ENCODE peak calls at places on chromosomes 7 and 10, in five cellular contexts. One of them, this sample, is unnamed.

GRCh38 chr10:27388761-27389399 is 115.2 kb upstream of the RAB18 start:
- DNase-seq in upper lobe of left lung: no peak
- DNase-seq in psoas muscle: peak
- DNase-seq in endodermal cell: no peak
- DNase-seq in GM20000: no peak
- DNase-seq in this sample: no peak

GRCh38 chr10:72257051-72257892 is 16.5 kb upstream of the DDIT4 start:
- DNase-seq in upper lobe of left lung: no peak
- DNase-seq in psoas muscle: no peak
- DNase-seq in endodermal cell: no peak
- DNase-seq in GM20000: peak
- DNase-seq in this sample: no peak

GRCh38 chr7:45193868-45194267 is 36.3 kb downstream of the RAMP3 start:
- DNase-seq in upper lobe of left lung: no peak
- DNase-seq in psoas muscle: peak
- DNase-seq in endodermal cell: peak
- DNase-seq in GM20000: no peak
- DNase-seq in this sample: no peak

GRCh38 chr10:50472914-50473313 is 150.8 kb downstream of the SGMS1 start:
- DNase-seq in upper lobe of left lung: no peak
- DNase-seq in psoas muscle: no peak
- DNase-seq in endodermal cell: no peak
- DNase-seq in GM20000: no peak
- DNase-seq in this sample: no peak

GRCh38 chr7:23938937-23939552 is 229.0 kb downstream of the STK31 start:
- DNase-seq in upper lobe of left lung: no peak
- DNase-seq in psoas muscle: no peak
- DNase-seq in endodermal cell: peak
- DNase-seq in GM20000: peak
- DNase-seq in this sample: no peak

GRCh38 chr10:15857001-15857608 is 3.2 kb downstream of the MINDY3 start:
- DNase-seq in upper lobe of left lung: no peak
- DNase-seq in psoas muscle: no peak
- DNase-seq in endodermal cell: no peak
- DNase-seq in GM20000: no peak
- DNase-seq in this sample: no peak

GRCh38 chr10:103800789-103801540 is 54.4 kb downstream of the SH3PXD2A start:
- DNase-seq in upper lobe of left lung: no peak
- DNase-seq in psoas muscle: peak
- DNase-seq in endodermal cell: no peak
- DNase-seq in GM20000: peak
- DNase-seq in this sample: no peak

GRCh38 chr7:139842414-139843210 is 13.5 kb downstream of the TBXAS1 start:
- DNase-seq in upper lobe of left lung: peak
- DNase-seq in psoas muscle: no peak
- DNase-seq in endodermal cell: no peak
- DNase-seq in GM20000: peak
- DNase-seq in this sample: no peak

GRCh38 chr10:59651902-59652301 is 57.7 kb downstream of the SLC16A9 start:
- DNase-seq in upper lobe of left lung: no peak
- DNase-seq in psoas muscle: no peak
- DNase-seq in endodermal cell: no peak
- DNase-seq in GM20000: no peak
- DNase-seq in this sample: no peak

GRCh38 chr10:121862624-121863023 is 65.2 kb downstream of the ATE1 start:
- DNase-seq in upper lobe of left lung: no peak
- DNase-seq in psoas muscle: no peak
- DNase-seq in endodermal cell: no peak
- DNase-seq in GM20000: no peak
- DNase-seq in this sample: no peak

GRCh38 chr7:144668503-144668902 is 167.3 kb downstream of the TPK1 start:
- DNase-seq in upper lobe of left lung: no peak
- DNase-seq in psoas muscle: no peak
- DNase-seq in endodermal cell: no peak
- DNase-seq in GM20000: no peak
- DNase-seq in this sample: no peak

GRCh38 chr7:42947531-42947930 is 15.4 kb downstream of the MRPL32 start:
- DNase-seq in upper lobe of left lung: no peak
- DNase-seq in psoas muscle: no peak
- DNase-seq in endodermal cell: no peak
- DNase-seq in GM20000: no peak
- DNase-seq in this sample: no peak

GRCh38 chr10:63711866-63712716 is 190.9 kb downstream of the REEP3 start:
- DNase-seq in upper lobe of left lung: no peak
- DNase-seq in psoas muscle: peak
- DNase-seq in endodermal cell: no peak
- DNase-seq in GM20000: no peak
- DNase-seq in this sample: no peak

GRCh38 chr7:55077581-55078410 is 59.0 kb downstream of the EGFR start:
- DNase-seq in upper lobe of left lung: peak
- DNase-seq in psoas muscle: no peak
- DNase-seq in endodermal cell: no peak
- DNase-seq in GM20000: no peak
- DNase-seq in this sample: no peak

GRCh38 chr7:116354546-116355422 is 144.4 kb downstream of the TES start:
- DNase-seq in upper lobe of left lung: no peak
- DNase-seq in psoas muscle: peak
- DNase-seq in endodermal cell: peak
- DNase-seq in GM20000: no peak
- DNase-seq in this sample: no peak

GRCh38 chr10:2813277-2813676 is 254.1 kb upstream of the PFKP start:
- DNase-seq in upper lobe of left lung: no peak
- DNase-seq in psoas muscle: no peak
- DNase-seq in endodermal cell: no peak
- DNase-seq in GM20000: no peak
- DNase-seq in this sample: no peak

GRCh38 chr7:117828831-117829230 is 44.4 kb downstream of the CTTNBP2 start:
- DNase-seq in upper lobe of left lung: no peak
- DNase-seq in psoas muscle: no peak
- DNase-seq in endodermal cell: no peak
- DNase-seq in GM20000: no peak
- DNase-seq in this sample: no peak

GRCh38 chr7:10860516-10860915 is 113.2 kb upstream of the PHF14 start:
- DNase-seq in upper lobe of left lung: no peak
- DNase-seq in psoas muscle: no peak
- DNase-seq in endodermal cell: peak
- DNase-seq in GM20000: no peak
- DNase-seq in this sample: no peak

GRCh38 chr7:159105845-159106614 is 38.6 kb downstream of the VIPR2 start:
- DNase-seq in upper lobe of left lung: peak
- DNase-seq in psoas muscle: peak
- DNase-seq in endodermal cell: peak
- DNase-seq in GM20000: no peak
- DNase-seq in this sample: no peak

GRCh38 chr7:131574741-131575140 is 18.3 kb upstream of the PODXL start:
- DNase-seq in upper lobe of left lung: no peak
- DNase-seq in psoas muscle: peak
- DNase-seq in endodermal cell: peak
- DNase-seq in GM20000: no peak
- DNase-seq in this sample: no peak

DNA sequence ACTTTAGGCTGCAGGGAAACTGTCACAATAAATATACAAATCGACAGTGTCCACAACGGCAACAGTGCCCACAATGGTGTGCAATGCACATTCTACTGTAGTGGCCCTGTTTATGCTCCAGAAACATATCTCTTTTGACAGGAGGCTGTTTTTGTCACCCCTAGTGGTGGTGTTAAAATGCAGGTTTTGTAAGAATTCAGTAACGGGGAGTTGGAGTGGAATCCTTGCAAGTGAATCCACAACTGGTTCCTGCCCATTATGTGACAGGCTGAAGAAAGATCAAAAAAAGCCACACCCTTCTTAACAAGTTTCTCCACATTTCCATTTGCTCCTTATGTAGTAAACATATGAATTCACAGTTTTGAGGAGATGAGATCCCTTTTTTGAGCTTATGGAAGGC is 58.5 kb downstream of the BEND7 start:
- DNase-seq in upper lobe of left lung: no peak
- DNase-seq in psoas muscle: no peak
- DNase-seq in endodermal cell: no peak
- DNase-seq in GM20000: no peak
- DNase-seq in this sample: no peak
- TF ChIP-seq CTCF in upper lobe of left lung: no peak
- TF ChIP-seq CTCF in psoas muscle: no peak
- TF ChIP-seq CTCF in endodermal cell: peak
- TF ChIP-seq CTCF in GM20000: no peak
- TF ChIP-seq CTCF in this sample: no peak

DNA sequence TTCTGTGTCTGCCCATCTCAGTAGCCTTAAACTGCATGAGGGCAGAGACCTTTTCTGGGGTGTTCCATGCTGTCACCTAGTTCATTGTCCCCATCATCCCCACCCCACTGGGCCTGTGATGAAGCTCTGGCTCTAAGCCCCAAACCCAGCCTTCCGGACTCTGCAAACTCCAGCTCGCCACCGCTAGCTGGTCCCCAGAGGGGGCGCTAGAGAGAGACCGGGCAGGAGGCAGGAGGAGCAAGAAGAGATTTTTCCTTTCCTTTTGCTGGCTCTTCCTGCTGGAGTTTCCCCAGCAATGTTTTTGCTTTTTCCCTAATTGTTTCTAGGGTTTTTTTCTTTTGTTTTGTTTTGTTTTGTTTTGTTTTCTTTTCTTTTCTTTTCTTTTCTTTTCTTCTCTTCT is 234.4 kb downstream of the TEX36 start:
- DNase-seq in upper lobe of left lung: no peak
- DNase-seq in psoas muscle: no peak
- DNase-seq in endodermal cell: peak
- DNase-seq in GM20000: no peak
- DNase-seq in this sample: no peak
- TF ChIP-seq CTCF in upper lobe of left lung: no peak
- TF ChIP-seq CTCF in psoas muscle: peak
- TF ChIP-seq CTCF in endodermal cell: peak
- TF ChIP-seq CTCF in GM20000: peak
- TF ChIP-seq CTCF in this sample: no peak

GRCh38 chr10:3902809-3903410 is 117.9 kb upstream of the KLF6 start:
- DNase-seq in upper lobe of left lung: no peak
- DNase-seq in psoas muscle: no peak
- DNase-seq in endodermal cell: no peak
- DNase-seq in GM20000: no peak
- DNase-seq in this sample: no peak
- TF ChIP-seq CTCF in upper lobe of left lung: no peak
- TF ChIP-seq CTCF in psoas muscle: no peak
- TF ChIP-seq CTCF in endodermal cell: no peak
- TF ChIP-seq CTCF in GM20000: no peak
- TF ChIP-seq CTCF in this sample: no peak

GRCh38 chr7:155637155-155637554 is 7.3 kb upstream of the RBM33 start:
- DNase-seq in upper lobe of left lung: no peak
- DNase-seq in psoas muscle: no peak
- DNase-seq in endodermal cell: no peak
- DNase-seq in GM20000: no peak
- DNase-seq in this sample: no peak

GRCh38 chr7:155625557-155625956 is 18.9 kb upstream of the RBM33 start:
- DNase-seq in upper lobe of left lung: no peak
- DNase-seq in psoas muscle: no peak
- DNase-seq in endodermal cell: no peak
- DNase-seq in GM20000: no peak
- DNase-seq in this sample: no peak

GRCh38 chr7:155635817-155636216 is 8.6 kb upstream of the RBM33 start:
- DNase-seq in upper lobe of left lung: no peak
- DNase-seq in psoas muscle: no peak
- DNase-seq in endodermal cell: no peak
- DNase-seq in GM20000: no peak
- DNase-seq in this sample: no peak

GRCh38 chr7:155629171-155629570 is 15.3 kb upstream of the RBM33 start:
- DNase-seq in upper lobe of left lung: no peak
- DNase-seq in psoas muscle: no peak
- DNase-seq in endodermal cell: no peak
- DNase-seq in GM20000: no peak
- DNase-seq in this sample: no peak

DNA sequence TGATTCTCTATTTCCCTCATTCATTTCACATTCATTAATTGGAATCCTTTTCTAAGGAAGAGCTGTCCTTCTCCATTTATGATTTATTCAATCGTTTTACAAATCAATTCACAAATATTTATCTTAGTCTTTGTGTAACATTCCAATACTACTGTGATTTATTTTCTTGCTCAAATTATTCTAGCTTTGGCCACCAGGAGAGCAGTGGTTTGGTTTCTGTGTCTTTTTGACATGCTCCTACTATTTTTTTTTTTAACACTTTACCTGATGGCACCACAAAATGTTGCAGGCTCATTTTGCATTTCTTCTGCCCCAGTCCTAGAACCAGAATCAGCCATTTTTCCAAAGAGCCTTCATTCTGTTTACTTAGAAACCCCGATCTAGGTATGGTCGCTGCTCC is 13.3 kb upstream of the RBM33 start:
- DNase-seq in upper lobe of left lung: no peak
- DNase-seq in psoas muscle: no peak
- DNase-seq in endodermal cell: no peak
- DNase-seq in GM20000: no peak
- DNase-seq in this sample: no peak
- TF ChIP-seq CTCF in upper lobe of left lung: no peak
- TF ChIP-seq CTCF in psoas muscle: no peak
- TF ChIP-seq CTCF in endodermal cell: peak
- TF ChIP-seq CTCF in GM20000: no peak
- TF ChIP-seq CTCF in this sample: no peak

DNA sequence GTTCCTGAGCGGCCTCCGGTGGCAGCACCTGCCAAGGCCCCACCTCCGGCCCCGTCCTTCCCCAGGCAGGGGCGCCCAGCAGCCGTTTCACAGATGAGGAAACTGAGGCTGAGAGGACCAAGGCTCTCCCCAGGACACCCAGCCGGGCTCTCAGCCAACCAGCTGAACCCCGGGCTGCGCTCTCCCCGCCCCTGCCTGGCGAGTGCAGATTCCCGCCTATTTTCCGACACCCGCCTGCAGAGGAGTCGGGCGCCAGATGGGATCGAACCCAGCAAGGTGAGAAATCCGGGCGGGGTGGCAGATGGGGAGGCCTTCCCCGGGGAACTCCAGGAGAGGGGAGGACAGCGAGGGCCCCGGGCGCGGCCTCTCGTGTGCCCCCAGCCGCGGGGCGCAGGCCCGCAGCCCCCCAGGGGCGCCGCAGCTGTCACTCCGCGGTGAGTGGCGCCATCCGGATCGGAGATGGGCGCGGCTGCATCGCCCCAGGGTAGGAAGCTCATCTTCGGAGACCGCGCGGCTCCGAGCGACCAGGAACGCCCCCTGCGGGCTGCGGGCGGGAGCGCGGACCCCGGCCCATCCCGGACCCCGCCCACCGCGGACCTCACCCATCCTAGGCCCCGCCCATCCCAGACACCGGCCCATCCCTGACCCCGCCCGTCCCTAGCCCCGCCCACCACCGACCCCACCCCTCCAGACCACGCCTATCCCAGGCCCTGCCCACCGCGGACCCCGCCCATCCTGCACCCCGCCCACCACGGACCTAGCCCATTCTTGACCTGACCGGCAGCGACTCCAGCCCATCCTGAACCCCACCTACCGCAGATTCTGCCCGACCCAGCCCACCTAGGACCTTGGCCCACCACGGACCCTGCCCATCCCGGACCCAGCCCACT is 90.3 kb downstream of the MICALL2 start:
- DNase-seq in upper lobe of left lung: peak
- DNase-seq in psoas muscle: no peak
- DNase-seq in endodermal cell: peak
- DNase-seq in GM20000: peak
- DNase-seq in this sample: no peak
- TF ChIP-seq CTCF in upper lobe of left lung: no peak
- TF ChIP-seq CTCF in psoas muscle: no peak
- TF ChIP-seq CTCF in endodermal cell: peak
- TF ChIP-seq CTCF in GM20000: no peak
- TF ChIP-seq CTCF in this sample: no peak

This sample was measured in activated B cell treated with CpG ODN at 0.5 μM for 24 hours.